ENCODE peak calls at places on chromosomes 5 and 9, in ten cellular contexts. One of them, this sample, is unnamed.

GRCh38 chr5:59843511-59844230 is 49.9 kb downstream of the PDE4D start:
- DNase-seq in kidney: no peak
- DNase-seq in effector memory CD4-positive, alpha-beta T cell: no peak
- DNase-seq in AG10803: no peak
- DNase-seq in GM04504: no peak
- DNase-seq in posterior vena cava: no peak
- DNase-seq in NCI-H345: peak
- DNase-seq in heart left ventricle: no peak
- DNase-seq in uterus: no peak
- DNase-seq in GM13976: no peak
- DNase-seq in this sample: no peak

GRCh38 chr9:34385561-34386230 is 9.0 kb upstream of the MYORG start:
- DNase-seq in posterior vena cava: peak
- DNase-seq in NCI-H345: no peak
- DNase-seq in GM13976: no peak
- DNase-seq in GM04504: no peak
- DNase-seq in uterus: no peak
- DNase-seq in kidney: no peak
- DNase-seq in heart left ventricle: no peak
- DNase-seq in effector memory CD4-positive, alpha-beta T cell: no peak
- DNase-seq in AG10803: no peak
- DNase-seq in this sample: no peak

GRCh38 chr5:177427919-177428573 is 1.6 kb downstream of the GRK6 start:
- DNase-seq in effector memory CD4-positive, alpha-beta T cell: no peak
- DNase-seq in uterus: no peak
- DNase-seq in AG10803: no peak
- DNase-seq in posterior vena cava: peak
- DNase-seq in NCI-H345: no peak
- DNase-seq in GM04504: no peak
- DNase-seq in GM13976: no peak
- DNase-seq in heart left ventricle: no peak
- DNase-seq in kidney: no peak
- DNase-seq in this sample: no peak

GRCh38 chr5:97550164-97550563 is 367.1 kb upstream of the RIOK2 start:
- DNase-seq in GM04504: no peak
- DNase-seq in AG10803: peak
- DNase-seq in uterus: no peak
- DNase-seq in NCI-H345: no peak
- DNase-seq in posterior vena cava: no peak
- DNase-seq in GM13976: no peak
- DNase-seq in kidney: no peak
- DNase-seq in effector memory CD4-positive, alpha-beta T cell: no peak
- DNase-seq in heart left ventricle: no peak
- DNase-seq in this sample: peak

GRCh38 chr9:126397056-126397455 is 70.4 kb downstream of the MVB12B start:
- DNase-seq in AG10803: no peak
- DNase-seq in GM04504: no peak
- DNase-seq in posterior vena cava: no peak
- DNase-seq in GM13976: peak
- DNase-seq in uterus: no peak
- DNase-seq in heart left ventricle: no peak
- DNase-seq in effector memory CD4-positive, alpha-beta T cell: peak
- DNase-seq in NCI-H345: no peak
- DNase-seq in kidney: no peak
- DNase-seq in this sample: no peak

GRCh38 chr9:4417578-4418325 is 72.5 kb upstream of the SLC1A1 start:
- DNase-seq in GM04504: peak
- DNase-seq in heart left ventricle: no peak
- DNase-seq in posterior vena cava: no peak
- DNase-seq in GM13976: no peak
- DNase-seq in NCI-H345: no peak
- DNase-seq in uterus: no peak
- DNase-seq in AG10803: peak
- DNase-seq in kidney: no peak
- DNase-seq in effector memory CD4-positive, alpha-beta T cell: no peak
- DNase-seq in this sample: peak

GRCh38 chr9:6047020-6047419 is 31.6 kb upstream of the RANBP6 start:
- DNase-seq in heart left ventricle: no peak
- DNase-seq in uterus: no peak
- DNase-seq in AG10803: no peak
- DNase-seq in NCI-H345: no peak
- DNase-seq in posterior vena cava: no peak
- DNase-seq in GM04504: no peak
- DNase-seq in kidney: no peak
- DNase-seq in effector memory CD4-positive, alpha-beta T cell: no peak
- DNase-seq in GM13976: no peak
- DNase-seq in this sample: no peak

GRCh38 chr5:12367973-12368372 is 463.7 kb upstream of the CTNND2 start:
- DNase-seq in AG10803: no peak
- DNase-seq in uterus: no peak
- DNase-seq in NCI-H345: no peak
- DNase-seq in GM13976: no peak
- DNase-seq in heart left ventricle: no peak
- DNase-seq in kidney: no peak
- DNase-seq in GM04504: no peak
- DNase-seq in effector memory CD4-positive, alpha-beta T cell: no peak
- DNase-seq in posterior vena cava: no peak
- DNase-seq in this sample: no peak

GRCh38 chr5:56829137-56829536 is 13.8 kb downstream of the MAP3K1 start:
- DNase-seq in NCI-H345: no peak
- DNase-seq in uterus: no peak
- DNase-seq in posterior vena cava: no peak
- DNase-seq in effector memory CD4-positive, alpha-beta T cell: peak
- DNase-seq in GM04504: no peak
- DNase-seq in GM13976: no peak
- DNase-seq in kidney: no peak
- DNase-seq in heart left ventricle: no peak
- DNase-seq in AG10803: no peak
- DNase-seq in this sample: no peak

GRCh38 chr5:124371121-124371706 is 375.2 kb downstream of the ZNF608 start:
- DNase-seq in NCI-H345: no peak
- DNase-seq in GM13976: no peak
- DNase-seq in uterus: peak
- DNase-seq in kidney: no peak
- DNase-seq in effector memory CD4-positive, alpha-beta T cell: no peak
- DNase-seq in AG10803: peak
- DNase-seq in posterior vena cava: peak
- DNase-seq in heart left ventricle: no peak
- DNase-seq in GM04504: peak
- DNase-seq in this sample: no peak

GRCh38 chr5:173451031-173451430 is 122.8 kb upstream of the STC2 start:
- DNase-seq in effector memory CD4-positive, alpha-beta T cell: no peak
- DNase-seq in GM04504: no peak
- DNase-seq in heart left ventricle: no peak
- DNase-seq in uterus: no peak
- DNase-seq in GM13976: peak
- DNase-seq in AG10803: no peak
- DNase-seq in posterior vena cava: no peak
- DNase-seq in kidney: no peak
- DNase-seq in NCI-H345: no peak
- DNase-seq in this sample: peak

GRCh38 chr9:75063556-75064305 is 24.2 kb downstream of the NMRK1 start:
- DNase-seq in NCI-H345: no peak
- DNase-seq in AG10803: no peak
- DNase-seq in kidney: no peak
- DNase-seq in uterus: no peak
- DNase-seq in GM13976: no peak
- DNase-seq in effector memory CD4-positive, alpha-beta T cell: no peak
- DNase-seq in posterior vena cava: no peak
- DNase-seq in GM04504: no peak
- DNase-seq in heart left ventricle: no peak
- DNase-seq in this sample: no peak

GRCh38 chr9:27198175-27198574 is 89.2 kb downstream of the TEK start:
- DNase-seq in GM13976: no peak
- DNase-seq in posterior vena cava: no peak
- DNase-seq in uterus: no peak
- DNase-seq in effector memory CD4-positive, alpha-beta T cell: no peak
- DNase-seq in NCI-H345: no peak
- DNase-seq in AG10803: peak
- DNase-seq in GM04504: no peak
- DNase-seq in kidney: no peak
- DNase-seq in heart left ventricle: no peak
- DNase-seq in this sample: no peak

GRCh38 chr5:132677191-132677590 is 3.4 kb downstream of the IL4 start:
- DNase-seq in posterior vena cava: peak
- DNase-seq in effector memory CD4-positive, alpha-beta T cell: no peak
- DNase-seq in heart left ventricle: no peak
- DNase-seq in NCI-H345: no peak
- DNase-seq in kidney: no peak
- DNase-seq in uterus: peak
- DNase-seq in AG10803: peak
- DNase-seq in GM13976: no peak
- DNase-seq in GM04504: peak
- DNase-seq in this sample: peak

GRCh38 chr5:31361234-31361633 is 167.7 kb downstream of the CDH6 start:
- DNase-seq in AG10803: peak
- DNase-seq in uterus: no peak
- DNase-seq in GM13976: no peak
- DNase-seq in kidney: no peak
- DNase-seq in NCI-H345: no peak
- DNase-seq in posterior vena cava: no peak
- DNase-seq in heart left ventricle: no peak
- DNase-seq in GM04504: peak
- DNase-seq in effector memory CD4-positive, alpha-beta T cell: no peak
- DNase-seq in this sample: no peak

GRCh38 chr9:107223381-107223780 is 59.7 kb upstream of the RAD23B start:
- DNase-seq in heart left ventricle: no peak
- DNase-seq in GM04504: no peak
- DNase-seq in uterus: no peak
- DNase-seq in GM13976: no peak
- DNase-seq in kidney: no peak
- DNase-seq in AG10803: no peak
- DNase-seq in effector memory CD4-positive, alpha-beta T cell: no peak
- DNase-seq in posterior vena cava: no peak
- DNase-seq in NCI-H345: no peak
- DNase-seq in this sample: no peak

GRCh38 chr9:104927216-104927911 is 591 bp downstream of the ABCA1 start:
- DNase-seq in uterus: peak
- DNase-seq in AG10803: peak
- DNase-seq in GM13976: peak
- DNase-seq in heart left ventricle: peak
- DNase-seq in NCI-H345: no peak
- DNase-seq in posterior vena cava: peak
- DNase-seq in GM04504: no peak
- DNase-seq in effector memory CD4-positive, alpha-beta T cell: no peak
- DNase-seq in kidney: peak
- DNase-seq in this sample: peak

GRCh38 chr9:35951736-35952135 is 6.2 kb downstream of the OR2S2 start:
- DNase-seq in NCI-H345: no peak
- DNase-seq in posterior vena cava: no peak
- DNase-seq in heart left ventricle: no peak
- DNase-seq in GM13976: no peak
- DNase-seq in effector memory CD4-positive, alpha-beta T cell: no peak
- DNase-seq in AG10803: peak
- DNase-seq in kidney: no peak
- DNase-seq in uterus: no peak
- DNase-seq in GM04504: peak
- DNase-seq in this sample: no peak

GRCh38 chr9:88443480-88444113 is 55.4 kb downstream of the SPIN1 start:
- DNase-seq in effector memory CD4-positive, alpha-beta T cell: no peak
- DNase-seq in AG10803: no peak
- DNase-seq in heart left ventricle: no peak
- DNase-seq in posterior vena cava: no peak
- DNase-seq in GM13976: no peak
- DNase-seq in kidney: no peak
- DNase-seq in GM04504: no peak
- DNase-seq in NCI-H345: no peak
- DNase-seq in uterus: no peak
- DNase-seq in this sample: no peak

GRCh38 chr9:111876179-111876578 is 20.4 kb upstream of the UGCG start:
- DNase-seq in NCI-H345: no peak
- DNase-seq in uterus: no peak
- DNase-seq in posterior vena cava: no peak
- DNase-seq in GM04504: no peak
- DNase-seq in heart left ventricle: no peak
- DNase-seq in AG10803: no peak
- DNase-seq in kidney: no peak
- DNase-seq in effector memory CD4-positive, alpha-beta T cell: no peak
- DNase-seq in GM13976: no peak
- DNase-seq in this sample: no peak

GRCh38 chr5:168552146-168552545 is 23.0 kb downstream of the FBLL1 start:
- DNase-seq in posterior vena cava: no peak
- DNase-seq in GM13976: no peak
- DNase-seq in AG10803: peak
- DNase-seq in GM04504: peak
- DNase-seq in heart left ventricle: peak
- DNase-seq in uterus: no peak
- DNase-seq in effector memory CD4-positive, alpha-beta T cell: no peak
- DNase-seq in kidney: no peak
- DNase-seq in NCI-H345: no peak
- DNase-seq in this sample: peak

GRCh38 chr9:82706781-82707180 is 356.2 kb downstream of the RASEF start:
- DNase-seq in heart left ventricle: no peak
- DNase-seq in posterior vena cava: no peak
- DNase-seq in NCI-H345: no peak
- DNase-seq in GM13976: no peak
- DNase-seq in GM04504: no peak
- DNase-seq in effector memory CD4-positive, alpha-beta T cell: no peak
- DNase-seq in kidney: no peak
- DNase-seq in AG10803: no peak
- DNase-seq in uterus: no peak
- DNase-seq in this sample: no peak

GRCh38 chr5:115571441-115571878 is 26.9 kb upstream of the FEM1C start:
- DNase-seq in GM04504: no peak
- DNase-seq in AG10803: no peak
- DNase-seq in GM13976: no peak
- DNase-seq in posterior vena cava: no peak
- DNase-seq in NCI-H345: no peak
- DNase-seq in uterus: no peak
- DNase-seq in heart left ventricle: no peak
- DNase-seq in kidney: no peak
- DNase-seq in effector memory CD4-positive, alpha-beta T cell: no peak
- DNase-seq in this sample: peak

GRCh38 chr5:122007445-122008010 is 45.8 kb downstream of the SRFBP1 start:
- DNase-seq in GM13976: no peak
- DNase-seq in AG10803: no peak
- DNase-seq in effector memory CD4-positive, alpha-beta T cell: no peak
- DNase-seq in posterior vena cava: peak
- DNase-seq in heart left ventricle: no peak
- DNase-seq in NCI-H345: no peak
- DNase-seq in uterus: no peak
- DNase-seq in GM04504: no peak
- DNase-seq in kidney: peak
- DNase-seq in this sample: no peak